ENCODE peak calls at places on chromosome X, in four cellular contexts. Y is AG10803, P is gastrocnemius medialis, I is HFF-Myc. T is an unnamed sample.

GRCh38 chrX:78131117-78131516 is 8.3 kb downstream of the TAF9B start:
- DNase-seq in I (no peak), P (no peak), Y (no peak), T (no peak)

GRCh38 chrX:129961180-129962083 is 21.0 kb upstream of the BCORL1 start:
- DNase-seq in I (no peak), P (no peak), Y (no peak), T (no peak)

GRCh38 chrX:48800574-48801280 is 1.1 kb upstream of the HDAC6 start:
- DNase-seq in Y (no peak), I (no peak), P (no peak), T (no peak)

GRCh38 chrX:439236-439635 is 52.5 kb upstream of the PPP2R3B start:
- DNase-seq in Y (no peak), P (no peak), I (no peak), T (no peak)

GRCh38 chrX:40612511-40612910 is 10.7 kb upstream of the MPC1L start:
- DNase-seq in I (no peak), Y (no peak), P (no peak), T (no peak)

GRCh38 chrX:150870059-150870458 is 28.4 kb downstream of the CD99L2 start:
- DNase-seq in Y (no peak), I (no peak), P (peak; percentile 40), T (no peak)

GRCh38 chrX:22952011-22952410 is 47.7 kb upstream of the DDX53 start:
- DNase-seq in P (no peak), Y (no peak), I (no peak), T (no peak)

GRCh38 chrX:9859711-9860555 is 73.7 kb downstream of the SHROOM2 start:
- DNase-seq in Y (peak; percentile 69), I (peak; percentile 26), P (no peak), T (no peak)

GRCh38 chrX:129748265-129748664 is 9.5 kb downstream of the XPNPEP2 start:
- DNase-seq in Y (peak; percentile 93), P (peak; percentile 39), I (no peak), T (peak; percentile 10)

GRCh38 chrX:144006811-144007210 is 122.9 kb downstream of the UBE2NL start:
- DNase-seq in P (no peak), Y (peak; percentile 44), I (no peak), T (no peak)

GRCh38 chrX:130299279-130300009 is 30.7 kb upstream of the ZNF280C start:
- DNase-seq in I (no peak), P (no peak), Y (no peak), T (no peak)

GRCh38 chrX:38095971-38096529 is 89.7 kb downstream of the SYTL5 start:
- DNase-seq in I (no peak), Y (no peak), P (no peak), T (no peak)

GRCh38 chrX:74420194-74421035 is 878 bp upstream of the SLC16A2 start:
- DNase-seq in P (peak; percentile 28), Y (peak; percentile 76), I (no peak), T (no peak)

GRCh38 chrX:46994096-46994495 is 81.9 kb downstream of the JADE3 start:
- DNase-seq in Y (peak; percentile 1), I (no peak), P (no peak), T (no peak)

GRCh38 chrX:55778322-55778721 is 60.8 kb downstream of the RRAGB start:
- DNase-seq in I (no peak), Y (peak; percentile 13), P (no peak), T (peak; percentile 32)

GRCh38 chrX:110293658-110294453 is 24.0 kb downstream of the AMMECR1 start:
- DNase-seq in I (no peak), P (no peak), Y (no peak), T (no peak)

GRCh38 chrX:40880712-40881111 is 145.4 kb upstream of the MED14 start:
- DNase-seq in Y (no peak), P (no peak), I (no peak), T (no peak)

GRCh38 chrX:102976290-102976689 is 39.2 kb downstream of the RAB40AL start:
- DNase-seq in P (no peak), Y (peak; percentile 61), I (no peak), T (no peak)

GRCh38 chrX:153406011-153406410 is 4.9 kb upstream of the PNMA6E start:
- DNase-seq in I (no peak), Y (no peak), P (no peak), T (no peak)

GRCh38 chrX:10165580-10166247 is 8.9 kb downstream of the CLCN4 start:
- DNase-seq in Y (no peak), I (no peak), P (peak; percentile 37), T (no peak)

GRCh38 chrX:97159916-97160800 is 276.4 kb downstream of the RPA4 start:
- DNase-seq in P (no peak), I (no peak), Y (no peak), T (no peak)

GRCh38 chrX:129872524-129872923 is 28.8 kb upstream of the ZDHHC9 start:
- DNase-seq in Y (no peak), I (no peak), P (no peak), T (no peak)

GRCh38 chrX:71870337-71871098 is 40.1 kb upstream of the NHSL2 start:
- DNase-seq in P (no peak), Y (no peak), I (peak; percentile 3), T (no peak)

GRCh38 chrX:68177542-68177941 is 255.8 kb downstream of the OPHN1 start:
- DNase-seq in I (no peak), Y (peak; percentile 24), P (peak; percentile 14), T (no peak)

GRCh38 chrX:129239371-129239770 is 283.9 kb downstream of the SMARCA1 start:
- DNase-seq in P (no peak), Y (peak; percentile 32), I (no peak), T (no peak)

GRCh38 chrX:63128509-63128908 is 222.6 kb downstream of the SPIN4 start:
- DNase-seq in P (no peak), Y (peak; percentile 4), I (no peak), T (no peak)

GRCh38 chrX:108353452-108353851 is 84.8 kb downstream of the COL4A6 start:
- DNase-seq in I (no peak), Y (no peak), P (no peak), T (no peak)

GRCh38 chrX:11188664-11189063 is 77.5 kb downstream of the HCCS start:
- DNase-seq in I (peak; percentile 3), P (no peak), Y (peak; percentile 73), T (peak; percentile 26)

GRCh38 chrX:129540068-129540653 is at the start of gene OCRL:
- DNase-seq in P (peak; percentile 57), Y (peak; percentile 54), I (no peak), T (no peak)

GRCh38 chrX:53695901-53696300 is 9.4 kb upstream of the HUWE1 start:
- DNase-seq in I (no peak), P (no peak), Y (no peak), T (no peak)

GRCh38 chrX:18574591-18574990 is 97.3 kb downstream of the RS1 start:
- DNase-seq in I (peak; percentile 25), Y (peak; percentile 58), P (peak; percentile 10), T (peak; percentile 13)

GRCh38 chrX:153924149-153924861 is 1.8 kb downstream of the ARHGAP4 start:
- DNase-seq in I (no peak), P (no peak), Y (peak; percentile 49), T (no peak)

GRCh38 chrX:10634681-10635161 is 14.3 kb upstream of the MID1 start:
- DNase-seq in P (no peak), I (peak; percentile 59), Y (peak; percentile 71), T (no peak)

GRCh38 chrX:317424-318067 is 1.1 kb downstream of the GTPBP6 start:
- DNase-seq in P (no peak), I (no peak), Y (no peak), T (no peak)

GRCh38 chrX:47514553-47515235 is 31.7 kb upstream of the ZNF41 start:
- DNase-seq in I (no peak), P (no peak), Y (peak; percentile 82), T (peak; percentile 10)

GRCh38 chrX:105872921-105873320 is 50.6 kb downstream of the NRK start:
- DNase-seq in I (no peak), P (peak; percentile 8), Y (no peak), T (no peak)

GRCh38 chrX:136608295-136608933 is 39.5 kb upstream of the CD40LG start:
- DNase-seq in I (no peak), Y (peak; percentile 15), P (peak; percentile 15), T (no peak)

GRCh38 chrX:104539081-104539480 is 26.9 kb upstream of the IL1RAPL2 start:
- DNase-seq in P (no peak), I (no peak), Y (no peak), T (no peak)

GRCh38 chrX:55488559-55489314 is 911 bp downstream of the USP51 start:
- DNase-seq in I (no peak), P (peak; percentile 42), Y (peak; percentile 49), T (no peak)

GRCh38 chrX:3351287-3351686 is 4.8 kb upstream of the MXRA5 start:
- DNase-seq in P (no peak), Y (no peak), I (no peak), T (no peak)
- H3K4me3 ChIP-seq in P (no peak overlapping the region), Y (no peak overlapping the region), I (no peak overlapping the region), T (no peak overlapping the region)

GRCh38 chrX:25014366-25014838 is 1.4 kb downstream of the ARX start:
- DNase-seq in I (no peak), P (no peak), Y (no peak), T (no peak)
- H3K4me3 ChIP-seq in I (no peak overlapping the region), P (peak overlapping the region; percentile 36), Y (no peak overlapping the region), T (no peak overlapping the region)

GRCh38 chrX:45852884-45853283 is 652.2 kb upstream of the DIPK2B start:
- DNase-seq in I (no peak), P (no peak), Y (peak; percentile 50), T (no peak)
- H3K4me3 ChIP-seq in I (no peak overlapping the region), P (no peak overlapping the region), Y (no peak overlapping the region), T (no peak overlapping the region)

GRCh38 chrX:16778545-16778944 is 7.7 kb upstream of the TXLNG start:
- DNase-seq in P (no peak), I (no peak), Y (peak; percentile 35), T (no peak)
- H3K4me3 ChIP-seq in P (no peak overlapping the region), I (no peak overlapping the region), Y (no peak overlapping the region), T (no peak overlapping the region)